ENCODE peak calls at places on chromosomes 2 and 18, in seven cellular contexts. K is B cell, N is brain microvascular endothelial cell, M is chondrocyte, D is nephron progenitor cell, Z is GM23338, B is tibial artery. L is an unnamed sample.

GRCh38 chr2:120470041-120470716 is 124.2 kb downstream of the INHBB start:
- DNase-seq in K (no peak), N (peak; percentile 78), M (peak; percentile 85), D (no peak), Z (no peak), B (peak; percentile 96), L (no peak)

GRCh38 chr2:220795705-220796104 is 776.4 kb downstream of the EPHA4 start:
- DNase-seq in K (no peak), N (no peak), M (no peak), D (no peak), Z (no peak), B (no peak), L (no peak)

GRCh38 chr18:21074336-21075323 is 37.0 kb downstream of the ROCK1 start:
- DNase-seq in K (no peak), N (no peak), M (no peak), D (no peak), Z (peak; percentile 18), B (no peak), L (no peak)

GRCh38 chr2:150271952-150272351 is 215.5 kb downstream of the RND3 start:
- DNase-seq in K (no peak), N (peak; percentile 57), M (no peak), D (no peak), Z (no peak), B (no peak), L (no peak)

GRCh38 chr2:104766683-104767082 is 87.2 kb upstream of the POU3F3 start:
- DNase-seq in K (no peak), N (peak; percentile 74), M (no peak), D (no peak), Z (peak; percentile 55), B (no peak), L (peak; percentile 83)

GRCh38 chr2:219570924-219571310 is 422 bp downstream of the OBSL1 start:
- DNase-seq in K (peak; percentile 30), N (no peak), M (no peak), D (peak; percentile 50), Z (no peak), B (no peak), L (no peak)

GRCh38 chr18:54740146-54740844 is 88.0 kb upstream of the RAB27B start:
- DNase-seq in K (no peak), N (no peak), M (no peak), D (no peak), Z (no peak), B (no peak), L (no peak)

GRCh38 chr2:229154381-229154780 is 116.7 kb downstream of the PID1 start:
- DNase-seq in K (no peak), N (peak; percentile 59), M (no peak), D (no peak), Z (no peak), B (no peak), L (no peak)

GRCh38 chr2:19434413-19434812 is 76.0 kb upstream of the OSR1 start:
- DNase-seq in K (no peak), N (no peak), M (no peak), D (no peak), Z (no peak), B (no peak), L (no peak)

GRCh38 chr2:36545871-36546416 is 52.0 kb downstream of the FEZ2 start:
- DNase-seq in K (no peak), N (no peak), M (no peak), D (no peak), Z (no peak), B (no peak), L (no peak)

GRCh38 chr2:134287323-134287722 is 33.5 kb downstream of the MGAT5 start:
- DNase-seq in K (peak; percentile 55), N (no peak), M (no peak), D (no peak), Z (no peak), B (no peak), L (no peak)

GRCh38 chr18:55694291-55694690 is 106.3 kb upstream of the TCF4 start:
- DNase-seq in K (no peak), N (no peak), M (no peak), D (no peak), Z (no peak), B (no peak), L (no peak)

GRCh38 chr2:115163572-115163971 is 721.1 kb downstream of the DPP10 start:
- DNase-seq in K (no peak), N (no peak), M (no peak), D (peak; percentile 3), Z (peak; percentile 31), B (no peak), L (no peak)

GRCh38 chr2:131016826-131017596 is 76.2 kb downstream of the FAM168B start:
- DNase-seq in K (no peak), N (peak; percentile 35), M (no peak), D (no peak), Z (no peak), B (no peak), L (no peak)

GRCh38 chr2:236702693-236703092 is 133.1 kb downstream of the ACKR3 start:
- DNase-seq in K (no peak), N (no peak), M (no peak), D (no peak), Z (no peak), B (peak; percentile 19), L (no peak)

GRCh38 chr2:7685342-7686015 is 768.3 kb downstream of the RNF144A start:
- DNase-seq in K (no peak), N (peak; percentile 2), M (no peak), D (no peak), Z (no peak), B (no peak), L (no peak)

GRCh38 chr18:46264255-46264654 is 160.1 kb downstream of the HAUS1 start:
- DNase-seq in K (no peak), N (no peak), M (no peak), D (no peak), Z (peak; percentile 87), B (no peak), L (no peak)

GRCh38 chr2:48607307-48608014 is 10.2 kb upstream of the GTF2A1L start:
- DNase-seq in K (no peak), N (peak; percentile 43), M (no peak), D (no peak), Z (no peak), B (no peak), L (no peak)

GRCh38 chr2:42906557-42907380 is 114.4 kb upstream of the HAAO start:
- DNase-seq in K (no peak), N (no peak), M (no peak), D (peak; percentile 38), Z (peak; percentile 50), B (peak; percentile 94), L (no peak)

GRCh38 chr2:197960765-197961164 is 156.4 kb downstream of the PLCL1 start:
- DNase-seq in K (no peak), N (no peak), M (no peak), D (no peak), Z (no peak), B (no peak), L (no peak)

GRCh38 chr2:180412224-180412623 is 405.1 kb upstream of the CWC22 start:
- DNase-seq in K (no peak), N (no peak), M (no peak), D (no peak), Z (no peak), B (no peak), L (no peak)

GRCh38 chr2:160415991-160416390 is 77.6 kb downstream of the RBMS1 start:
- DNase-seq in K (no peak), N (peak; percentile 72), M (no peak), D (no peak), Z (peak; percentile 25), B (no peak), L (no peak)

GRCh38 chr18:74152906-74153305 is 4.6 kb downstream of the TIMM21 start:
- DNase-seq in K (no peak), N (no peak), M (no peak), D (no peak), Z (peak; percentile 22), B (no peak), L (no peak)
- TF ChIP-seq CTCF in K (no peak), N (peak; percentile 51), M (no peak), D (no peak), Z (peak; percentile 57), B (no peak), L (no peak)

GRCh38 chr2:24558781-24559540 is 67.9 kb downstream of the NCOA1 start:
- DNase-seq in K (no peak), N (no peak), M (no peak), D (no peak), Z (no peak), B (no peak), L (no peak)

GRCh38 chr2:24565537-24565936 is 74.5 kb downstream of the NCOA1 start:
- DNase-seq in K (no peak), N (no peak), M (no peak), D (no peak), Z (no peak), B (no peak), L (no peak)

DNA sequence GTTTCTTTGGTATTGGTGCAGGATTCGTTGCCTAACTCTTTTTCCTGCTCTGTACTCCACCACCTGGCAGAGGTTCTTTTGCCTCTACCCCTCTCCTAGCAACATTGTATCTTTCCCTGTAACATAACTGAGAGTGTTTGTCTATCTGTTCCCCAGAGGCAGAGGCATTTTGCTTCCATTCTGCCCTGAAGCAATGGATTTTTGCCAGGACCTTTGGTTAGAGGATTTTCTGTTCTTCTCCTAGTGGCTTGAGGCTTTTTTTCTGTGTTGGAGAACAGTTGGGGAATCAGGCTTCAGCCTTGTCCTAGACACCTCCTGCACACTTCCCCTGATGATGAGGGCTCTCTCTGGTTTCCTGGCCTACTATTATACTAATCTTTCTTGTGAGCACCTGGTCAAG is 68.7 kb downstream of the NCOA1 start:
- DNase-seq in K (no peak), N (no peak), M (no peak), D (no peak), Z (no peak), B (no peak), L (no peak)
- TF ChIP-seq CTCF in K (no peak), N (no peak), M (no peak), D (no peak), Z (no peak), B (no peak), L (no peak)

GRCh38 chr2:238106698-238107524 is 6.8 kb downstream of the ESPNL start:
- DNase-seq in K (no peak), N (no peak), M (no peak), D (no peak), Z (peak; percentile 76), B (peak; percentile 64), L (peak; percentile 81)
- TF ChIP-seq CTCF in K (peak; percentile 60), N (peak; percentile 37), M (peak; percentile 64), D (no peak), Z (peak; percentile 39), B (no peak), L (peak; percentile 36)

DNA sequence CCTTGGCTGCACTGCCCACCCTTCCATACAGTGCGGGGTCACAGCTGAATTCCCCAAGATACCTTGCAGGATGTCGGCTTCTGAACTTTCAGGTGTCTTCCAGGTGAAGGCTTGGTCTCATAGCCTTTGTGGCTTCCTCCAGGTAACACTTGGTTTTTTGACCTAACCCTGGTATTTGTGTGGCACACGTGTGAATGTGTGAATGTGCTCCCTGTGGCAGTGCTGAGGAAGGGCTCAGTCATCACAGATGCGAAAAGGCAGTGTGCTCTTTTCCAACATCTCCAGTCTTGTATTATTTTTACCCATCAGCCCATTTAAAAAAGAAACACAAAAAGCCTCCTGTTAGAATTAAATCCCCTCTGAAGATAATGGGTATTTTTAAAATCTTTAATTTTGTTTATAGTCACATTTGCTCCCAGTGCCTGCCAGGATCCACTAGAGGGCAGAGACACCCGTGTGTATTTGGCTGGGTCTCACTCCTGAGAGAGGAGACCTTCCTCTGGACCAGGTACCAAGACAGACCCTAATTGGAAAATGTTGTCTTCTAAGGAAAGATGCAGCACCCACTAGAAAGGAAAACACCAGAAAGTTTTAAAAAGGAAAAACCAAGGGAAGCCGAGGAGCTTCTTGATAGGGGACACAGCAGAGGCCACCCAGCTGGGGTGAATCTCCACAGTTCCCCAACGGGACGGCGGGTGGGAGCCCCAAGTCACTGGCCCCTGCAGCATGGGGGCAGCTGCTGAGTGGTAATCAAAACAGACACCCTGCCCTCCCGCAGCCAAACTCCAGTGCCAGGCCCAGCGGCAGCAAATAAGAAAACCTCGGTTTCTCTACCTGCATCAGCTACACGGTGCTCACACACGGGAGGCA is 27.7 kb downstream of the FAM110C start:
- DNase-seq in K (no peak), N (no peak), M (no peak), D (no peak), Z (peak; percentile 48), B (no peak), L (no peak)
- TF ChIP-seq CTCF in K (peak; percentile 12), N (peak; percentile 58), M (peak; percentile 81), D (peak; percentile 52), Z (peak; percentile 83), B (peak; percentile 52), L (peak; percentile 57)

L was measured in osteocyte.